ENCODE peak calls at places on chromosomes 5 and 9, in four cellular contexts. H is tibial artery, E is adrenal gland, J is neural progenitor cell. L is an unnamed sample.

GRCh38 chr5:107900721-107901120 is 230.0 kb upstream of the EFNA5 start:
- DNase-seq in H (no peak), E (no peak), J (no peak), L (no peak)

GRCh38 chr5:19322716-19323485 is 665.1 kb downstream of the CDH18 start:
- DNase-seq in H (no peak), E (peak; percentile 74), J (no peak), L (peak; percentile 80)

GRCh38 chr5:115854139-115854538 is 12.4 kb downstream of the AP3S1 start:
- DNase-seq in H (no peak), E (no peak), J (no peak), L (no peak)

GRCh38 chr9:109313351-109313750 is 7.5 kb downstream of the EPB41L4B start:
- DNase-seq in H (no peak), E (no peak), J (no peak), L (no peak)

GRCh38 chr9:18982246-18982589 is 50.8 kb downstream of the SAXO1 start:
- DNase-seq in H (no peak), E (no peak), J (no peak), L (no peak)

GRCh38 chr9:86282979-86283535 is 719 bp upstream of the ISCA1 start:
- DNase-seq in H (no peak), E (no peak), J (no peak), L (peak; percentile 82)

GRCh38 chr5:56200856-56201638 is 32.1 kb downstream of the ANKRD55 start:
- DNase-seq in H (peak; percentile 37), E (peak; percentile 77), J (peak; percentile 80), L (peak; percentile 34)

GRCh38 chr5:386432-387341 is 56.3 kb upstream of the EXOC3 start:
- DNase-seq in H (no peak), E (no peak), J (no peak), L (no peak)

GRCh38 chr5:45697211-45697610 is 1.0 kb upstream of the HCN1 start:
- DNase-seq in H (no peak), E (no peak), J (no peak), L (no peak)

GRCh38 chr9:110202232-110202631 is 5.7 kb downstream of the C9orf152 start:
- DNase-seq in H (no peak), E (no peak), J (no peak), L (no peak)

GRCh38 chr9:120892748-120893584 is 16.0 kb upstream of the PHF19 start:
- DNase-seq in H (no peak), E (no peak), J (no peak), L (peak; percentile 89)

GRCh38 chr9:94864183-94864582 is 137.7 kb downstream of the AOPEP start:
- DNase-seq in H (no peak), E (no peak), J (no peak), L (no peak)
- H3K4me1 ChIP-seq in H (peaks cover 38% of the 10 kb centered on the region), E (peaks cover 48% of the 10 kb centered on the region), J (peaks cover 39% of the 10 kb centered on the region), L (peaks cover 15% of the 10 kb centered on the region)

GRCh38 chr9:3936520-3937235 is 363.2 kb downstream of the GLIS3 start:
- DNase-seq in H (peak; percentile 26), E (peak; percentile 46), J (no peak), L (no peak)

GRCh38 chr9:3941758-3942157 is 358.1 kb downstream of the GLIS3 start:
- DNase-seq in H (no peak), E (no peak), J (no peak), L (no peak)

GRCh38 chr9:3942351-3942750 is 357.5 kb downstream of the GLIS3 start:
- DNase-seq in H (no peak), E (no peak), J (no peak), L (no peak)

DNA sequence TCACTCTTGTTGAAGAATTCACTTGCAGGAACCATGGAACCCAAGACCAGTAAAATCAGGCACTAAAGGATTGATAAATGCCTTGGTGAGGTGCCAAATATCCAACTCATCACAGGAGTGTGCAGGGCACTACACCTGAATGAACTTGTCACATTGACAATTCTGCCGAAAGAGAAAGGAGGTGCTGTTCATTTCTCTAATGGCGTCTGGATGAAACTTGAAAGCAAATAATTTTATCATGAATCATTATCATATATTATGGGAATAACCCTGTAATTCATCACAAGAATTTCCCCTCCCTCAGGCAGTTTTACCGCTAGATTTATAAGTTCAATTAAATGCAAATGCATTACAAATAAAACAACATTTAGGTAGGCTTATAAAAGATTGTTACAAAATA is 360.0 kb downstream of the GLIS3 start:
- DNase-seq in H (no peak), E (no peak), J (no peak), L (peak; percentile 90)
- TF ChIP-seq CTCF in H (no peak), E (no peak), J (no peak), L (peak; percentile 36)

GRCh38 chr9:136688274-136689107 is 1.2 kb upstream of the AGPAT2 start:
- DNase-seq in H (no peak), E (no peak), J (no peak), L (no peak)
- H3K4me1 ChIP-seq in H (peaks cover 25% of the 10 kb centered on the region), E (peaks cover 13% of the 10 kb centered on the region), J (peaks cover 30% of the 10 kb centered on the region), L (peaks cover 3% of the 10 kb centered on the region)

GRCh38 chr5:126801992-126802294 is 25.0 kb downstream of the LMNB1 start:
- DNase-seq in H (no peak), E (no peak), J (no peak), L (no peak)
- TF ChIP-seq CTCF in H (peak; percentile 15), E (peak; percentile 41), J (no peak), L (peak; percentile 62)

GRCh38 chr5:75202935-75203334 is 33.7 kb downstream of the ANKRD31 start:
- DNase-seq in H (no peak), E (no peak), J (no peak), L (no peak)
- H3K4me1 ChIP-seq in H (no peaks in the 10 kb centered on the region), E (no peaks in the 10 kb centered on the region), J (peaks cover 3% of the 10 kb centered on the region), L (peaks cover 4% of the 10 kb centered on the region)

GRCh38 chr5:74762599-74762998 is 4.3 kb downstream of the GFM2 start:
- DNase-seq in H (no peak), E (no peak), J (no peak), L (peak; percentile 98)

GRCh38 chr5:74765201-74765600 is 1.7 kb downstream of the GFM2 start:
- DNase-seq in H (no peak), E (no peak), J (peak; percentile 7), L (no peak)

GRCh38 chr5:74763504-74763903 is 3.4 kb downstream of the GFM2 start:
- DNase-seq in H (no peak), E (no peak), J (no peak), L (no peak)

GRCh38 chr5:74765929-74766328 is 988 bp downstream of the GFM2 start:
- DNase-seq in H (no peak), E (no peak), J (no peak), L (no peak)

GRCh38 chr5:74761241-74761640 is 5.7 kb downstream of the GFM2 start:
- DNase-seq in H (no peak), E (no peak), J (no peak), L (peak; percentile 56)
- TF ChIP-seq CTCF in H (no peak), E (no peak), J (no peak), L (peak; percentile 39)

DNA sequence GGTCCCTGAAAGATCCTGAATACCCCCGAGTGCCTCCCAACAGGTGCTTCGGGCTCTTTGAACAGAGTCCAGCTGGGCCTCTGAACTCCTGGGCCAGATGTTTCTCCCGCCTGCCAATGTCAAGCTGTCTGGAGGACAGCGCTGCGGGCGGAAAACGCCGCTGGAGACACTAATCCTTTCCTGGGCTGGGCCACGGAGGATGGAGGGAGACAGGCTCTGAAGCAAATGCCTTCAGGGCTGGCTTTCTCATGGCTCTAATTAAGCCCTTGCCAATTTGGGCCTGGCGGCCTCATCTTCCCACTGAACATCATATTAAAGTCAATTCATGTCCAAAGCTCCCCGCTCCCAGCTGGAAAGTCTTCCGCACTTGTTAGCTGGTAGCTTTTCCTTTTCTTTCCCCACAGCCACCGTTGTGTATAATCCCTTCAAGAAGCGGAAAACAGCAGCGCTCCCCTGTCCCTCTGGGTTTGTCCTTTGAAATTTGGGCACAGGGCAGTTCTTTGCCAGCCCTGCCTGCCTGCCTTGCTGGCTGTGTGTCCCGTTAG is 72.7 kb downstream of the NTNG2 start:
- DNase-seq in H (no peak), E (no peak), J (peak; percentile 61), L (no peak)
- H3K4me1 ChIP-seq in H (no peaks in the 10 kb centered on the region), E (no peaks in the 10 kb centered on the region), J (peaks cover 7% of the 10 kb centered on the region), L (no peaks in the 10 kb centered on the region)

DNA sequence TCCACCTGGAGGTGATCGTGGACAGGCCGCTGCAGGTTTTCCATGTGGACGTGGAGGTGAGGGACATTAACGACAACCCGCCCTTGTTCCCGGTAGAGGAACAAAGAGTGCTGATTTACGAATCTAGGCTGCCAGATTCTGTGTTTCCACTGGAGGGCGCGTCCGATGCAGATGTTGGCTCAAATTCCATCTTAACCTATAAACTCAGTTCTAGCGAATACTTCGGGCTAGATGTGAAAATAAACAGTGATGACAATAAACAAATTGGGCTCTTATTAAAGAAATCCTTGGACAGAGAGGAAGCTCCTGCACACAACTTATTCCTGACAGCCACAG is 610 bp downstream of the PCDHA6 start:
- DNase-seq in H (no peak), E (no peak), J (no peak), L (no peak)
- TF ChIP-seq CTCF in H (no peak), E (no peak), J (no peak), L (no peak)

DNA sequence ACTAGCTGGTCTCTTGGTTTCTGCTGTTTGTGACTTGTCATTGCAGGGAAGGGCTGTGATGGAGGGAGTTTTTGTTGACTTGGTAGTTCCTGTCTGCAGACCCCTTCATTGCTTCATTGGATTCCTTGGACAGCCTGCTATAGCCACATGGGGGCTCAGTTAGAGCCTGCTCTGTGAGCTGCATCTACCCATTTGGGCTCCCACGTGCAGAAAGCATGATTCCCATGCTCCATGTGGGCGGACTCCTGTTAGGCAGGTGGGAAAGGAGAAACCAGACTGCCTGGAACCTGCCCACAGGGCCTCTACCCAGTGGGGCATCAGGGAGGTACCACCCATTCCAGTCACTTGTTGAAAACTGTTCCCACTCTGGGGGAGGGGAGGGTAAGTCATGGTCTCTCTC is 60.9 kb downstream of the DAPK1 start:
- DNase-seq in H (no peak), E (no peak), J (no peak), L (no peak)
- H3K4me1 ChIP-seq in H (no peaks in the 10 kb centered on the region), E (peaks cover 31% of the 10 kb centered on the region), J (no peaks in the 10 kb centered on the region), L (no peaks in the 10 kb centered on the region)